ENCODE peak calls at places on chromosomes 2 and 18, in five cellular contexts. One of them, this sample, is unnamed. For H3K9me3, the result is how much of the 10 kb centered on the place peaks cover.

GRCh38 chr2:206700141-206700540 is 18.1 kb downstream of the DYTN start:
- DNase-seq in CD8-positive, alpha-beta memory T cell: no peak
- DNase-seq in CD8-positive, alpha-beta T cell: no peak
- DNase-seq in PC-9: no peak
- DNase-seq in HepG2: no peak
- DNase-seq in this sample: no peak

GRCh38 chr2:24359701-24360049 is 661 bp downstream of the ITSN2 start:
- DNase-seq in CD8-positive, alpha-beta memory T cell: peak
- DNase-seq in CD8-positive, alpha-beta T cell: peak
- DNase-seq in PC-9: no peak
- DNase-seq in HepG2: no peak
- DNase-seq in this sample: peak

GRCh38 chr2:27890146-27891062 is at the start of the genes BABAM2 and RBKS:
- DNase-seq in CD8-positive, alpha-beta memory T cell: peak
- DNase-seq in CD8-positive, alpha-beta T cell: peak
- DNase-seq in PC-9: peak
- DNase-seq in HepG2: peak
- DNase-seq in this sample: peak

GRCh38 chr18:63159590-63159989 is 160.0 kb downstream of the BCL2 start:
- DNase-seq in CD8-positive, alpha-beta memory T cell: no peak
- DNase-seq in CD8-positive, alpha-beta T cell: no peak
- DNase-seq in PC-9: no peak
- DNase-seq in HepG2: no peak
- DNase-seq in this sample: no peak

GRCh38 chr2:1989216-1989615 is 244.9 kb upstream of the PXDN start:
- DNase-seq in CD8-positive, alpha-beta memory T cell: no peak
- DNase-seq in CD8-positive, alpha-beta T cell: no peak
- DNase-seq in PC-9: no peak
- DNase-seq in HepG2: no peak
- DNase-seq in this sample: no peak

GRCh38 chr2:121699421-121700328 is 37.0 kb downstream of the NIFK start:
- DNase-seq in CD8-positive, alpha-beta memory T cell: peak
- DNase-seq in CD8-positive, alpha-beta T cell: peak
- DNase-seq in PC-9: peak
- DNase-seq in HepG2: peak
- DNase-seq in this sample: peak

GRCh38 chr2:73896362-73897239 is 3.8 kb downstream of the ACTG2 start:
- DNase-seq in CD8-positive, alpha-beta memory T cell: peak
- DNase-seq in CD8-positive, alpha-beta T cell: no peak
- DNase-seq in PC-9: no peak
- DNase-seq in HepG2: no peak
- DNase-seq in this sample: no peak

GRCh38 chr2:57490746-57491145 is 555.9 kb upstream of the VRK2 start:
- DNase-seq in CD8-positive, alpha-beta memory T cell: no peak
- DNase-seq in CD8-positive, alpha-beta T cell: no peak
- DNase-seq in PC-9: no peak
- DNase-seq in HepG2: no peak
- DNase-seq in this sample: no peak

GRCh38 chr2:181465686-181466375 is 8.6 kb downstream of the ITGA4 start:
- DNase-seq in CD8-positive, alpha-beta memory T cell: no peak
- DNase-seq in CD8-positive, alpha-beta T cell: no peak
- DNase-seq in PC-9: no peak
- DNase-seq in HepG2: no peak
- DNase-seq in this sample: no peak

GRCh38 chr2:137096693-137097092 is 331.3 kb downstream of the THSD7B start:
- DNase-seq in CD8-positive, alpha-beta memory T cell: no peak
- DNase-seq in CD8-positive, alpha-beta T cell: no peak
- DNase-seq in PC-9: no peak
- DNase-seq in HepG2: peak
- DNase-seq in this sample: no peak

GRCh38 chr2:173149491-173149890 is 73.8 kb downstream of the MAP3K20 start:
- DNase-seq in CD8-positive, alpha-beta memory T cell: peak
- DNase-seq in CD8-positive, alpha-beta T cell: peak
- DNase-seq in PC-9: no peak
- DNase-seq in HepG2: no peak
- DNase-seq in this sample: no peak

GRCh38 chr2:78532762-78533399 is 492.6 kb upstream of the REG3G start:
- DNase-seq in CD8-positive, alpha-beta memory T cell: no peak
- DNase-seq in CD8-positive, alpha-beta T cell: no peak
- DNase-seq in PC-9: no peak
- DNase-seq in HepG2: no peak
- DNase-seq in this sample: no peak

GRCh38 chr2:27707462-27708256 is 44.0 kb downstream of the SLC4A1AP start:
- DNase-seq in CD8-positive, alpha-beta memory T cell: no peak
- DNase-seq in CD8-positive, alpha-beta T cell: no peak
- DNase-seq in PC-9: no peak
- DNase-seq in HepG2: no peak
- DNase-seq in this sample: no peak

GRCh38 chr18:63087421-63088230 is 231.9 kb downstream of the BCL2 start:
- DNase-seq in CD8-positive, alpha-beta memory T cell: no peak
- DNase-seq in CD8-positive, alpha-beta T cell: no peak
- DNase-seq in PC-9: no peak
- DNase-seq in HepG2: no peak
- DNase-seq in this sample: no peak

DNA sequence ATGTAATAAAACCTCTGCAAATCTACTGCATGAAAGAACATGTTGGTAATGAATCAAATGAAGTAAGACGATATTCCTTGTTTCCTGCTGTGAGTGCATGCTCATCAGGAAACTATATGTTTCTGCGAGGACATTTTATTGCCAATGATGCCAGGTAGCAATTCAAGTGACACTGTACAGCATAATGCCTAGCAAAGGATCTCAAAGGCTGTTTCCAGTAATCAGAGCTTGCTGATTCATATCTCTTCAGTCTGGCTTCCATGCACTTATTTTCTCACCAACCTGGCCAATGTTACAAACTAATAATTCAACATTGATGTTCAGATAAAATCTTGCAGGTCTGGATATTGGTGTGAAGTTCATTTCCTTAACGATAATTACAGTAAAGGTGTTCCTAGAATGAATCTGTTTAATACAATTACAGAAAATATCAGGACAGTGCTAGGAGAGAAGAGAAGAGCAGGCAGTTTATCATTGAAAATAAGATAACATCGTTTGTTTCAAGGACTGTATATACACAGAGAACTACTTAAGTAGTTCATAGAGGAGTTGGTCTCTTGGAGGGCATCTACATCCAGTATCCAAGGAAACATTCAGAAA is 568.5 kb upstream of the SOX11 start:
- DNase-seq in CD8-positive, alpha-beta memory T cell: no peak
- DNase-seq in CD8-positive, alpha-beta T cell: no peak
- DNase-seq in PC-9: no peak
- DNase-seq in HepG2: no peak
- DNase-seq in this sample: no peak
- H3K9me3 ChIP-seq in CD8-positive, alpha-beta memory T cell: under half
- H3K9me3 ChIP-seq in CD8-positive, alpha-beta T cell: under half
- H3K9me3 ChIP-seq in PC-9: under half
- H3K9me3 ChIP-seq in HepG2: half or more
- H3K9me3 ChIP-seq in this sample: under half

GRCh38 chr2:239917128-239917956 is 107.8 kb downstream of the NDUFA10 start:
- DNase-seq in CD8-positive, alpha-beta memory T cell: no peak
- DNase-seq in CD8-positive, alpha-beta T cell: no peak
- DNase-seq in PC-9: no peak
- DNase-seq in HepG2: no peak
- DNase-seq in this sample: no peak
- H3K9me3 ChIP-seq in CD8-positive, alpha-beta memory T cell: under half
- H3K9me3 ChIP-seq in CD8-positive, alpha-beta T cell: under half
- H3K9me3 ChIP-seq in PC-9: under half
- H3K9me3 ChIP-seq in HepG2: under half
- H3K9me3 ChIP-seq in this sample: under half

GRCh38 chr2:239918749-239919148 is 106.4 kb downstream of the NDUFA10 start:
- DNase-seq in CD8-positive, alpha-beta memory T cell: no peak
- DNase-seq in CD8-positive, alpha-beta T cell: no peak
- DNase-seq in PC-9: no peak
- DNase-seq in HepG2: no peak
- DNase-seq in this sample: no peak
- H3K9me3 ChIP-seq in CD8-positive, alpha-beta memory T cell: under half
- H3K9me3 ChIP-seq in CD8-positive, alpha-beta T cell: under half
- H3K9me3 ChIP-seq in PC-9: under half
- H3K9me3 ChIP-seq in HepG2: under half
- H3K9me3 ChIP-seq in this sample: under half

GRCh38 chr18:79471048-79471447 is 75.3 kb downstream of the NFATC1 start:
- DNase-seq in CD8-positive, alpha-beta memory T cell: no peak
- DNase-seq in CD8-positive, alpha-beta T cell: no peak
- DNase-seq in PC-9: no peak
- DNase-seq in HepG2: no peak
- DNase-seq in this sample: no peak

GRCh38 chr18:79469751-79470150 is 74.0 kb downstream of the NFATC1 start:
- DNase-seq in CD8-positive, alpha-beta memory T cell: no peak
- DNase-seq in CD8-positive, alpha-beta T cell: no peak
- DNase-seq in PC-9: no peak
- DNase-seq in HepG2: no peak
- DNase-seq in this sample: no peak

GRCh38 chr18:79472176-79472575 is 76.4 kb downstream of the NFATC1 start:
- DNase-seq in CD8-positive, alpha-beta memory T cell: no peak
- DNase-seq in CD8-positive, alpha-beta T cell: no peak
- DNase-seq in PC-9: no peak
- DNase-seq in HepG2: no peak
- DNase-seq in this sample: no peak

GRCh38 chr18:79470547-79470946 is 74.8 kb downstream of the NFATC1 start:
- DNase-seq in CD8-positive, alpha-beta memory T cell: no peak
- DNase-seq in CD8-positive, alpha-beta T cell: no peak
- DNase-seq in PC-9: no peak
- DNase-seq in HepG2: no peak
- DNase-seq in this sample: no peak

DNA sequence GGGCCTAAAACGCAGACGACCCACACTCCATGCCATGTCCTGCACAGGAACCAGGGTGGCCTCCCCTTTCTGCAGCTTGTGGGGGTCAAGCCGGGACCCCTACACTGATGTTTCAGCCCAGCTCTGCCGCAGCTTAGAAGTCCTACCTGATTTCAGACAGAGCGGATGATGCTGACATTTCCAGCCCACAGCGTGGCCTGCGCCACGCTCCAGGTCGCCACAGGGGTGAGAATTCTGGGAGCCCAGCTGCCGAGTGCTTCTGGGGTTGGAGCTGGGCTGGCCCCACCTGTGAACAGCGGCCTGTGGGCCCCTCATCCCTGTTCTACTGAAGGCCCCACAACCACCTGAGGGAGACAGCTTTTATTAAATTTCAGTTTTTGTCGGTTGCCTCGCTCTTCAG is 77.2 kb downstream of the NFATC1 start:
- DNase-seq in CD8-positive, alpha-beta memory T cell: no peak
- DNase-seq in CD8-positive, alpha-beta T cell: no peak
- DNase-seq in PC-9: no peak
- DNase-seq in HepG2: no peak
- DNase-seq in this sample: no peak
- H3K9me3 ChIP-seq in CD8-positive, alpha-beta memory T cell: under half
- H3K9me3 ChIP-seq in CD8-positive, alpha-beta T cell: under half
- H3K9me3 ChIP-seq in PC-9: under half
- H3K9me3 ChIP-seq in HepG2: under half
- H3K9me3 ChIP-seq in this sample: under half

DNA sequence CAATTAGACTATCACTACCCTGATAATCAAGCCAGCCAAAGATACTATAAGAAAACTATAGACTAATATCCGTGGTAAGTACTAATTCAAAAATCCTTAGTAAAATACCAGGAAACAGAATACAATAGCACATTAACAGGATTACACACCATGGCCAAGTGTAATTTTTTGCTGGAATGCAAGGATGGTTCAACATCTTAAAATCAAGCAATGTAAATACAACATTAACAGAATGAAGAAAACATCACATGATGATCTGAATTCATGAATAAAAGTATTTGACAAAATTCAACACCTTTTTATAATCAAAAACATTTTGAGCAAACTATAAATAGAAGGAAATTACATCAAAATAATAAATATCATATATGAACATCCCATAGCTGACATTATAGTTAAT is 350.7 kb upstream of the LRRTM1 start:
- DNase-seq in CD8-positive, alpha-beta memory T cell: no peak
- DNase-seq in CD8-positive, alpha-beta T cell: no peak
- DNase-seq in PC-9: no peak
- DNase-seq in HepG2: no peak
- DNase-seq in this sample: no peak
- H3K9me3 ChIP-seq in CD8-positive, alpha-beta memory T cell: under half
- H3K9me3 ChIP-seq in CD8-positive, alpha-beta T cell: under half
- H3K9me3 ChIP-seq in PC-9: under half
- H3K9me3 ChIP-seq in HepG2: half or more
- H3K9me3 ChIP-seq in this sample: under half

DNA sequence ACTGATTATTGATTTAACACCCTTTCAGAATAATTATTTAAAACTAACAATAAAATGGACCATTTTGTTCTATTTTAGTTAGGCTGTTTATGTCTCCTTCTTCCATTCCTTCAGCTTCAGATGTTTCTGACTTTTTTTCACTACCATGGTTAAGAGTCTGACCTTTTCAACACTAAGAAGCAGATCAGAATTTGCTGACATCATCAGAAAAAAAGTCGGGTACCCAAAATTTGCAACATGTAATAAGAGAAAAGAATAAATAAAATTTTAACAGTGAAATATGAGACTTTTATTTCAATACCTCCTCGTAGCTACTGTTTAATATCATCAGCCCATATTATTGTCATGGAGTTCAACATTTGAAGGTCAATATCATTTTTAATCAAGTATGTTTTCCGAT is 1158.3 kb downstream of the RPIA start:
- DNase-seq in CD8-positive, alpha-beta memory T cell: no peak
- DNase-seq in CD8-positive, alpha-beta T cell: no peak
- DNase-seq in PC-9: no peak
- DNase-seq in HepG2: no peak
- DNase-seq in this sample: no peak
- H3K9me3 ChIP-seq in CD8-positive, alpha-beta memory T cell: under half
- H3K9me3 ChIP-seq in CD8-positive, alpha-beta T cell: under half
- H3K9me3 ChIP-seq in PC-9: under half
- H3K9me3 ChIP-seq in HepG2: under half
- H3K9me3 ChIP-seq in this sample: under half

GRCh38 chr18:35646449-35646848 is 64.9 kb downstream of the GALNT1 start:
- DNase-seq in CD8-positive, alpha-beta memory T cell: no peak
- DNase-seq in CD8-positive, alpha-beta T cell: no peak
- DNase-seq in PC-9: no peak
- DNase-seq in HepG2: no peak
- DNase-seq in this sample: no peak
- H3K9me3 ChIP-seq in CD8-positive, alpha-beta memory T cell: under half
- H3K9me3 ChIP-seq in CD8-positive, alpha-beta T cell: under half
- H3K9me3 ChIP-seq in PC-9: under half
- H3K9me3 ChIP-seq in HepG2: under half
- H3K9me3 ChIP-seq in this sample: under half